ENCODE peak calls at places on chromosomes 16 and 17, in four cellular contexts. K is NCI-H1436; C is stimulated activated CD8-positive, alpha-beta memory T cell treated with anti-CD3 and anti-CD28 coated beads, Interleukin-2, amount 100 ng/mL, for 1 hour; T is Kasumi-1. M is an unnamed sample.

GRCh38 chr17:3534881-3535252 is 22.7 kb downstream of the TRPV3 start:
- DNase-seq in K (no peak), C (no peak), T (peak), M (peak)

GRCh38 chr16:89491974-89492687 is 1.8 kb upstream of the ANKRD11 start:
- DNase-seq in K (no peak), C (no peak), T (no peak), M (no peak)

GRCh38 chr17:39939588-39940419 is 12.3 kb downstream of the LRRC3C start:
- DNase-seq in K (no peak), C (no peak), T (peak), M (peak)

GRCh38 chr17:969767-970387 is 9.7 kb downstream of the NXN start:
- DNase-seq in K (peak), C (no peak), T (no peak), M (no peak)

GRCh38 chr16:57479043-57479421 is 7.3 kb downstream of the DOK4 start:
- DNase-seq in K (no peak), C (no peak), T (no peak), M (no peak)

GRCh38 chr16:81834868-81835267 is 55.8 kb downstream of the PLCG2 start:
- DNase-seq in K (no peak), C (no peak), T (no peak), M (no peak)

GRCh38 chr16:84478172-84478948 is 26.1 kb downstream of the MEAK7 start:
- DNase-seq in K (no peak), C (no peak), T (no peak), M (no peak)

GRCh38 chr17:76574166-76574565 is 11.5 kb downstream of the ST6GALNAC2 start:
- DNase-seq in K (no peak), C (no peak), T (no peak), M (no peak)

GRCh38 chr17:51325471-51325870 is 65.1 kb downstream of the UTP18 start:
- DNase-seq in K (no peak), C (no peak), T (no peak), M (no peak)

GRCh38 chr17:43445009-43445589 is 38.7 kb upstream of the DHX8 start:
- DNase-seq in K (no peak), C (no peak), T (no peak), M (no peak)

GRCh38 chr16:70675851-70676513 is 9.9 kb downstream of the MTSS2 start:
- DNase-seq in K (no peak), C (no peak), T (no peak), M (no peak)

GRCh38 chr16:30561212-30561816 is 3.1 kb upstream of the ZNF764 start:
- DNase-seq in K (no peak), C (no peak), T (no peak), M (peak)

GRCh38 chr17:65332375-65332774 is 195.2 kb downstream of the RGS9 start:
- DNase-seq in K (no peak), C (no peak), T (no peak), M (no peak)

GRCh38 chr17:79970576-79971068 is 65.0 kb downstream of the TBC1D16 start:
- DNase-seq in K (peak), C (no peak), T (peak), M (peak)

GRCh38 chr17:66715076-66715675 is 119.7 kb upstream of the CACNG5 start:
- DNase-seq in K (no peak), C (no peak), T (no peak), M (no peak)

GRCh38 chr17:37187262-37187661 is 188.5 kb upstream of the C17orf78 start:
- DNase-seq in K (no peak), C (no peak), T (no peak), M (no peak)

GRCh38 chr16:59886021-59886420 is 1151.9 kb upstream of the GOT2 start:
- DNase-seq in K (no peak), C (no peak), T (peak), M (no peak)

GRCh38 chr17:58060596-58061191 is 22.5 kb upstream of the DYNLL2 start:
- DNase-seq in K (peak), C (no peak), T (no peak), M (no peak)

GRCh38 chr16:3971261-3971660 is 90.7 kb upstream of the CREBBP start:
- DNase-seq in K (no peak), C (no peak), T (no peak), M (no peak)

GRCh38 chr17:18281815-18282214 is 21.4 kb downstream of the MIEF2 start:
- DNase-seq in K (no peak), C (no peak), T (no peak), M (no peak)

GRCh38 chr17:39915559-39915958 is 2.9 kb downstream of the GSDMB start:
- DNase-seq in K (no peak), C (no peak), T (no peak), M (no peak)

GRCh38 chr17:40533896-40534295 is 31.4 kb downstream of the CCR7 start:
- DNase-seq in K (no peak), C (no peak), T (no peak), M (no peak)

GRCh38 chr17:41452276-41452675 is 11.5 kb upstream of the KRT38 start:
- DNase-seq in K (no peak), C (no peak), T (no peak), M (no peak)

GRCh38 chr17:83091257-83092141 is 12.1 kb downstream of the METRNL start:
- DNase-seq in K (no peak), C (no peak), T (no peak), M (no peak)

GRCh38 chr16:53546988-53547391 is 44.0 kb upstream of the AKTIP start:
- DNase-seq in K (no peak), C (no peak), T (no peak), M (peak)

GRCh38 chr17:53796642-53797041 is 26.1 kb upstream of the KIF2B start:
- DNase-seq in K (no peak), C (no peak), T (no peak), M (no peak)

GRCh38 chr17:45325810-45326209 is 9.0 kb upstream of the MAP3K14 start:
- DNase-seq in K (no peak), C (no peak), T (no peak), M (no peak)

GRCh38 chr17:38419508-38419981 is 8.7 kb upstream of the ARHGAP23 start:
- DNase-seq in K (no peak), C (no peak), T (no peak), M (no peak)

GRCh38 chr17:61406871-61407210 is 7.2 kb downstream of the TBX2 start:
- DNase-seq in K (no peak), C (no peak), T (no peak), M (no peak)

GRCh38 chr17:77445908-77446535 is 305.3 kb downstream of the SEC14L1 start:
- DNase-seq in K (no peak), C (no peak), T (peak), M (peak)

GRCh38 chr17:49513044-49513395 is 17.9 kb downstream of the NGFR start:
- DNase-seq in K (no peak), C (no peak), T (no peak), M (no peak)

GRCh38 chr16:71214771-71215381 is 15.6 kb downstream of the HYDIN start:
- DNase-seq in K (peak), C (no peak), T (no peak), M (no peak)

GRCh38 chr17:28973414-28973813 is 22.1 kb upstream of the PHF12 start:
- DNase-seq in K (no peak), C (no peak), T (no peak), M (no peak)

GRCh38 chr16:12124742-12125141 is 148.2 kb downstream of the SNX29 start:
- DNase-seq in K (no peak), C (no peak), T (no peak), M (peak)

GRCh38 chr17:21039839-21040575 is 2.8 kb downstream of the USP22 start:
- DNase-seq in K (peak), C (no peak), T (no peak), M (peak)

M was measured in KBM-7.